ENCODE peak calls at places on chromosome 14, in seven cellular contexts. G is progenitor cell of endocrine pancreas; M is CD8-positive, alpha-beta T cell; B is lower lobe of right lung; A is astrocyte of the cerebellum; R is HFF-Myc; K is cardiac fibroblast. S is an unnamed sample.

GRCh38 chr14:20262642-20263128 is 23.6 kb downstream of the OR11H4 start:
- DNase-seq in R (peak; percentile 31), K (peak; percentile 75), M (no peak), A (no peak), G (no peak), B (no peak), S (no peak)

GRCh38 chr14:92847220-92848148 is 53.4 kb downstream of the GOLGA5 start:
- DNase-seq in M (no peak), B (no peak), K (no peak), R (no peak), A (no peak), G (no peak), S (no peak)

GRCh38 chr14:42541535-42542001 is 934.9 kb downstream of the LRFN5 start:
- DNase-seq in B (no peak), K (peak; percentile 22), M (no peak), R (no peak), A (no peak), G (no peak), S (no peak)

GRCh38 chr14:100391777-100392176 is 68.6 kb downstream of the SLC25A47 start:
- DNase-seq in M (no peak), G (no peak), K (no peak), A (no peak), B (no peak), R (no peak), S (peak; percentile 52)

GRCh38 chr14:103418508-103418818 is 33.2 kb downstream of the MARK3 start:
- DNase-seq in G (no peak), K (peak; percentile 79), M (no peak), A (no peak), R (no peak), B (no peak), S (no peak)

GRCh38 chr14:49692191-49692757 is 646 bp upstream of the KLHDC1 start:
- DNase-seq in B (no peak), M (no peak), K (peak; percentile 22), A (no peak), R (no peak), G (no peak), S (no peak)

GRCh38 chr14:64729386-64730060 is 25.3 kb downstream of the PLEKHG3 start:
- DNase-seq in B (no peak), M (no peak), R (no peak), K (no peak), G (no peak), A (no peak), S (no peak)

GRCh38 chr14:52706286-52706685 is 714 bp upstream of the PSMC6 start:
- DNase-seq in K (peak; percentile 35), R (no peak), B (no peak), G (no peak), A (no peak), M (no peak), S (no peak)

GRCh38 chr14:96514694-96515093 is 12.5 kb downstream of the PAPOLA start:
- DNase-seq in B (no peak), R (no peak), K (no peak), M (no peak), G (no peak), A (no peak), S (no peak)

GRCh38 chr14:58072288-58073071 is 79.5 kb downstream of the ARMH4 start:
- DNase-seq in A (peak; percentile 53), K (peak; percentile 81), M (no peak), B (no peak), R (no peak), G (peak; percentile 18), S (peak; percentile 25)

GRCh38 chr14:24135584-24135833 is 485 bp upstream of the PSME1 start:
- DNase-seq in R (no peak), A (no peak), K (no peak), G (no peak), M (no peak), B (no peak), S (no peak)

GRCh38 chr14:92687681-92688433 is 60.6 kb downstream of the LGMN start:
- DNase-seq in A (no peak), K (peak; percentile 30), G (peak; percentile 34), M (no peak), B (peak; percentile 64), R (no peak), S (no peak)

GRCh38 chr14:93543766-93544165 is 113.0 kb downstream of the UNC79 start:
- DNase-seq in M (no peak), K (peak; percentile 51), G (no peak), A (no peak), B (no peak), R (no peak), S (no peak)

GRCh38 chr14:95507701-95508103 is 8.7 kb downstream of the SYNE3 start:
- DNase-seq in R (peak; percentile 72), A (peak; percentile 75), G (no peak), B (no peak), M (no peak), K (peak; percentile 68), S (no peak)

GRCh38 chr14:20681348-20682126 is 2.8 kb upstream of the RNASE4 start:
- DNase-seq in A (peak; percentile 72), G (peak; percentile 83), R (peak; percentile 84), B (peak; percentile 84), M (peak; percentile 93), K (peak; percentile 95), S (peak; percentile 73)

GRCh38 chr14:21347201-21347600 is 36.6 kb downstream of the SUPT16H start:
- DNase-seq in G (no peak), K (no peak), B (no peak), R (no peak), M (no peak), A (no peak), S (no peak)

GRCh38 chr14:101854366-101854765 is 92.9 kb downstream of the PPP2R5C start:
- DNase-seq in M (no peak), R (no peak), B (peak; percentile 74), A (no peak), K (no peak), G (no peak), S (no peak)

GRCh38 chr14:68687746-68688145 is 105.1 kb downstream of the ZFP36L1 start:
- DNase-seq in G (no peak), A (no peak), M (no peak), R (no peak), B (no peak), K (peak; percentile 93), S (no peak)

GRCh38 chr14:37254411-37254947 is 56.7 kb downstream of the MIPOL1 start:
- DNase-seq in B (no peak), G (no peak), A (no peak), K (no peak), R (no peak), M (no peak), S (no peak)
- TF ChIP-seq CTCF in B (no peak), G (no peak), A (no peak), K (no peak), R (no peak), M (no peak), S (no peak)

GRCh38 chr14:104871656-104872468 is 6.8 kb downstream of the CEP170B start:
- DNase-seq in K (no peak), G (no peak), R (no peak), M (no peak), B (peak; percentile 40), A (no peak), S (no peak)
- TF ChIP-seq CTCF in K (no peak), G (no peak), R (no peak), M (no peak), B (no peak), A (no peak), S (no peak)

GRCh38 chr14:76644875-76645518 is 116.3 kb upstream of the VASH1 start:
- DNase-seq in A (peak; percentile 4), B (no peak), G (peak; percentile 55), M (no peak), K (peak; percentile 34), R (no peak), S (no peak)
- TF ChIP-seq CTCF in A (peak; percentile 60), B (peak; percentile 33), G (peak; percentile 81), M (no peak), K (peak; percentile 44), R (peak; percentile 62), S (peak; percentile 15)

GRCh38 chr14:70059545-70059944 is 129.2 kb downstream of the SLC8A3 start:
- DNase-seq in B (no peak), K (no peak), M (no peak), R (no peak), A (no peak), G (no peak), S (no peak)
- TF ChIP-seq CTCF in B (no peak), K (no peak), M (no peak), R (no peak), A (no peak), G (no peak), S (no peak)